ENCODE peak calls at places on chromosomes 16 and 17, in four cellular contexts. U is heart left ventricle, P is tibial nerve, O is fibroblast of lung. X is an unnamed sample. For H3K36me3, the result is how much of the 10 kb centered on the place peaks cover.

GRCh38 chr17:56543280-56543679 is 50.2 kb upstream of the NOG start:
- DNase-seq in U (no peak), P (no peak), O (no peak), X (no peak)

GRCh38 chr17:66317629-66318028 is 15.2 kb downstream of the PRKCA start:
- DNase-seq in U (no peak), P (no peak), O (peak), X (no peak)

GRCh38 chr16:71780521-71781089 is 28.0 kb downstream of the AP1G1 start:
- DNase-seq in U (no peak), P (no peak), O (no peak), X (no peak)

GRCh38 chr17:56074366-56074765 is 78.9 kb upstream of the ANKFN1 start:
- DNase-seq in U (no peak), P (no peak), O (no peak), X (no peak)

GRCh38 chr16:76527244-76527643 is 250.0 kb downstream of the CNTNAP4 start:
- DNase-seq in U (no peak), P (no peak), O (no peak), X (no peak)

GRCh38 chr17:41393826-41394225 is 3.6 kb downstream of the KRT31 start:
- DNase-seq in U (no peak), P (no peak), O (no peak), X (no peak)

GRCh38 chr16:11949527-11949926 is 7.7 kb upstream of the NPIPB2 start:
- DNase-seq in U (no peak), P (no peak), O (peak), X (peak)

GRCh38 chr16:24858219-24859041 is 12.7 kb downstream of the SLC5A11 start:
- DNase-seq in U (peak), P (no peak), O (peak), X (peak)

GRCh38 chr17:55527520-55528118 is 16.4 kb upstream of the SMIM36 start:
- DNase-seq in U (no peak), P (no peak), O (peak), X (peak)

GRCh38 chr16:5350118-5350517 is 252.5 kb upstream of the EEF2KMT start:
- DNase-seq in U (no peak), P (no peak), O (peak), X (no peak)

GRCh38 chr17:27530791-27531391 is 74.6 kb downstream of the KSR1 start:
- DNase-seq in U (no peak), P (no peak), O (peak), X (peak)

GRCh38 chr16:29745853-29746345 is at the start of gene C16orf54:
- DNase-seq in U (peak), P (no peak), O (no peak), X (no peak)

GRCh38 chr16:89564476-89565255 is 4.2 kb downstream of the RPL13 start:
- DNase-seq in U (no peak), P (no peak), O (no peak), X (no peak)

GRCh38 chr17:18182978-18183333 is 672 bp upstream of the ALKBH5 start:
- DNase-seq in U (peak), P (peak), O (peak), X (no peak)

GRCh38 chr17:20063665-20064648 is 54.8 kb downstream of the SPECC1 start:
- DNase-seq in U (peak), P (peak), O (peak), X (peak)

GRCh38 chr17:6097005-6097279 is 26.8 kb downstream of the WSCD1 start:
- DNase-seq in U (no peak), P (no peak), O (no peak), X (no peak)

GRCh38 chr16:3046506-3047386 is at the start of gene MMP25:
- DNase-seq in U (no peak), P (no peak), O (no peak), X (no peak)

GRCh38 chr17:22090263-22090935 is 398.1 kb downstream of the KCNJ18 start:
- DNase-seq in U (no peak), P (no peak), O (no peak), X (no peak)

GRCh38 chr16:2838928-2839327 is 8.8 kb downstream of the ZG16B start:
- DNase-seq in U (peak), P (no peak), O (peak), X (peak)

GRCh38 chr16:80788016-80788415 is 16.4 kb downstream of the CDYL2 start:
- DNase-seq in U (no peak), P (no peak), O (peak), X (no peak)

GRCh38 chr17:57494446-57494845 is 238.1 kb downstream of the MSI2 start:
- DNase-seq in U (no peak), P (no peak), O (no peak), X (no peak)

GRCh38 chr17:9011001-9011400 is 10.3 kb upstream of the NTN1 start:
- DNase-seq in U (no peak), P (no peak), O (no peak), X (no peak)

GRCh38 chr17:32240745-32241144 is 24.9 kb upstream of the RHBDL3 start:
- DNase-seq in U (peak), P (no peak), O (peak), X (no peak)

GRCh38 chr17:32235588-32235987 is 30.0 kb upstream of the RHBDL3 start:
- DNase-seq in U (no peak), P (no peak), O (no peak), X (no peak)

GRCh38 chr17:32241521-32242094 is 24.0 kb upstream of the RHBDL3 start:
- DNase-seq in U (no peak), P (no peak), O (no peak), X (no peak)

GRCh38 chr17:32243712-32244111 is 21.9 kb upstream of the RHBDL3 start:
- DNase-seq in U (no peak), P (no peak), O (no peak), X (no peak)

GRCh38 chr17:32239457-32239856 is 26.2 kb upstream of the RHBDL3 start:
- DNase-seq in U (no peak), P (no peak), O (no peak), X (no peak)
- H3K36me3 ChIP-seq in U (under half), P (under half), O (under half), X (under half)

GRCh38 chr17:4971826-4972225 is 4.2 kb upstream of the SPAG7 start:
- DNase-seq in U (no peak), P (no peak), O (no peak), X (no peak)

GRCh38 chr17:4968166-4968915 is 724 bp upstream of the SPAG7 start:
- DNase-seq in U (no peak), P (no peak), O (no peak), X (no peak)

GRCh38 chr17:4968916-4969550 is 1.4 kb upstream of the SPAG7 start:
- DNase-seq in U (peak), P (no peak), O (peak), X (peak)

GRCh38 chr17:4969551-4970231 is 2.1 kb upstream of the SPAG7 start:
- DNase-seq in U (no peak), P (no peak), O (peak), X (peak)

DNA sequence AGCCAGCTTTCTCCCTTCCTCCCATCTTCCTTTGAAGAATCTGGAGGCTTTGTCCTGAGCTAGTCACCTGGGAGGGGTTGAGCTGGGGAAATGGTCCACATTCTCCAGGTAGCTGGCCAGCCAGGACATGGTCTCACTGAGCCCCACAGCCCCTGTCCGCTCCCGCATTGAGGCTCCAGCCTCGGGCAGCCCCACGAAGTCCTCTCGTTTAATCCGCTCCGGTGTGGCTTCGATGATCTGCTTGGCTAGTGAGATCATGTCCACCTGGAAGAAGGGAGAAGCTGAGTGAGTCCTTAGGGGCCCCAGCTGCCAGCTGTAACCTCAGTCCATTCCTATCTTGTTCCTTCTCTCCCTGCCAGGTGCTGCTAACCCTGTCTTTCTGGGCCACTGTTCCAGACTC is 2.7 kb upstream of the SPAG7 start:
- DNase-seq in U (no peak), P (no peak), O (no peak), X (no peak)
- H3K36me3 ChIP-seq in U (half or more), P (under half), O (under half), X (half or more)

DNA sequence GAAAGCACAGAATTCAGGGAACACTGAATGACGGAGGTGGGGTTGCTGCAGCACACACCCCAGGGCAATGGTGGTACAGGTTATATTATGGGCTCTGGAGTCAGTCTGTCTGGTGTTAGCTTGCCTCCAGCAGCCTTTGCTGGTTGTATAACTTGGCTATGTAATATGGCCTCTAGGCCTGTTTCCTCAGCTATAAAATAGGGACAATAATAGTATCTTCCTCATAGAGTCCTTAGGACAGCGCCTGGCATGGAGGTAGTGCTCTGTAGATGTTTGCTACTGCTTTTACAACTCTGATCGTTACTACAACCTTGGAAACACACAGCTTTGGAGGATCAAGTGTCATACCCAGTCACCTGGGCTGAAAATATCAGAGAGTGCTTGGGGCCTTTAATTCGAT is 31.5 kb downstream of the GTF3C1 start:
- DNase-seq in U (no peak), P (no peak), O (no peak), X (no peak)
- H3K36me3 ChIP-seq in U (under half), P (under half), O (under half), X (half or more)

DNA sequence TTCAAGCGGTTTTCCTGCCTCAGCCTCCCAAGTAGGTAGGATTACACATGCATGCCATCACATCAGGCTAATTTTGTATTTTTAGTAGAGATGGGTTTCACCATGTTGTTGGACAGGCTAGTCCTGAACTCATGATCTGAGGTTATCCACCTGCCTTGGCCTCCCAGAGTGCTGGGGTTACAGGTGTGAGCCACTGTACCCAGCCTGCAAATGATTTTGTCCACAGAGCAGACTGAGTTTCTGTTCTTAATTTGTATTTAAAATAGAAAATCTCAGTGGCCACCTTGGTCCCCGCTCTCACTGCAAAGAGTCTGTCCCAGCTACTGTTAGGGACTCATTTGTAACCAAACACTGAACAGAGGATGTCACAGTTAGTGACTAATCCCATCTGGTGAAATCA is 415.7 kb upstream of the RBFOX1 start:
- DNase-seq in U (no peak), P (no peak), O (no peak), X (no peak)
- H3K36me3 ChIP-seq in U (under half), P (under half), O (under half), X (under half)

DNA sequence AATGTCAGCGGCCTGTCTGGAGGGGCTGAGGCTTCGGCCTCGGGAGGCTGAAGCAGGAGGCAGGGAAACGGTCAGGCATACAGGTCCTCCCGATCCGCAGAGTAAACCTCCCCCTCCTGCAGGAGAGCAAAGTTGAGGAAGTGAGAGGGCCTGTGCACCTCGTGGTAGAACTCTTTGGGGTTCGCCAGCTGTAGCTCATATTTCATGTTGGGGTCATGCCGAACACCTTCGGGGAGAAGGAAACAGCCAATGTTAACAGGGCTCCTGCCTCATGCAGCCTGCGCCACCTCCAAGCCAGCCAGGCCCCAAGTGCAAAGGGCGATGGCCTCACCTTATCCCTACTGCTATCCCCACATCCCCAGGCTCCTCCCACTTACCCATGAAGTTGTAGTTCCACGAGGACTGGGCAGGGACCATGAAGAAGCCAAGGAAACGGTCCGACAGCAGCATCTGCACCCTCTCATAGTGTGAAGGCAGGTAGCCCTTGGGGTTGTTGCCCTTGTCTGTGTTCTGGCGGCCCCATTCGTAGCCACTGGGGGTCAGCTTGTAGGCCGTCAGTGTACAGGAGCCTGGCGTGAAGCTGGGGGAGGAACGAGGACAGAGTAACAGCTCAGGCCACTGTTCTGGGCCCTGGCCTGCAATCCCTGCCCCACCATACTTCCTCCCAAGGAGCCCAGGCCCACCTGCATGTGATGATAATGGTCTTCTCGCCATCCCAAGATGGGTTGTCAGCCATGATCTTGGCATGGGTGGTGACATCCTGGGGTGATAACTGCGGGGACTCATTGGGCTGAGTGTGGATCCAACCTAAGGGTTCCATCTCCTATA is 1.3 kb upstream of the RILP start:
- DNase-seq in U (peak), P (no peak), O (no peak), X (no peak)
- H3K36me3 ChIP-seq in U (half or more), P (half or more), O (under half), X (half or more)